ENCODE peak calls at places on chromosomes 4 and X, in eight cellular contexts. One of them, this sample, is unnamed.

GRCh38 chr4:6910960-6911874 is 1.6 kb downstream of the TBC1D14 start:
- DNase-seq in neural crest cell: no peak
- DNase-seq in smooth muscle cell of the brain vasculature: no peak
- DNase-seq in fibroblast of lung: no peak
- DNase-seq in NCI-H2029: no peak
- DNase-seq in MM.1S: no peak
- DNase-seq in GM10248: no peak
- DNase-seq in sciatic nerve: no peak
- DNase-seq in this sample: no peak

GRCh38 chr4:84952004-84952403 is 14.5 kb downstream of the WDFY3 start:
- DNase-seq in neural crest cell: no peak
- DNase-seq in smooth muscle cell of the brain vasculature: no peak
- DNase-seq in fibroblast of lung: peak; percentile 35
- DNase-seq in NCI-H2029: no peak
- DNase-seq in MM.1S: no peak
- DNase-seq in GM10248: no peak
- DNase-seq in sciatic nerve: no peak
- DNase-seq in this sample: no peak

GRCh38 chr4:39524420-39524957 is 2.8 kb downstream of the UGDH start:
- DNase-seq in neural crest cell: no peak
- DNase-seq in smooth muscle cell of the brain vasculature: no peak
- DNase-seq in fibroblast of lung: no peak
- DNase-seq in NCI-H2029: no peak
- DNase-seq in MM.1S: no peak
- DNase-seq in GM10248: no peak
- DNase-seq in sciatic nerve: no peak
- DNase-seq in this sample: no peak

GRCh38 chr4:184649026-184649970 is at the start of the genes CASP3 and PRIMPOL:
- DNase-seq in neural crest cell: peak; percentile 94
- DNase-seq in smooth muscle cell of the brain vasculature: peak; percentile 90
- DNase-seq in fibroblast of lung: peak; percentile 92
- DNase-seq in NCI-H2029: peak; percentile 81
- DNase-seq in MM.1S: peak; percentile 94
- DNase-seq in GM10248: peak; percentile 93
- DNase-seq in sciatic nerve: peak; percentile 98
- DNase-seq in this sample: peak; percentile 98

GRCh38 chr4:61004651-61005170 is 195.4 kb upstream of the ADGRL3 start:
- DNase-seq in neural crest cell: no peak
- DNase-seq in smooth muscle cell of the brain vasculature: no peak
- DNase-seq in fibroblast of lung: no peak
- DNase-seq in NCI-H2029: no peak
- DNase-seq in MM.1S: no peak
- DNase-seq in GM10248: no peak
- DNase-seq in sciatic nerve: no peak
- DNase-seq in this sample: no peak

GRCh38 chr4:153166971-153167501 is 37.2 kb upstream of the TRIM2 start:
- DNase-seq in neural crest cell: no peak
- DNase-seq in smooth muscle cell of the brain vasculature: no peak
- DNase-seq in fibroblast of lung: peak; percentile 79
- DNase-seq in NCI-H2029: no peak
- DNase-seq in MM.1S: no peak
- DNase-seq in GM10248: no peak
- DNase-seq in sciatic nerve: no peak
- DNase-seq in this sample: no peak

GRCh38 chr4:153248641-153249198 is 44.5 kb downstream of the TRIM2 start:
- DNase-seq in neural crest cell: no peak
- DNase-seq in smooth muscle cell of the brain vasculature: no peak
- DNase-seq in fibroblast of lung: no peak
- DNase-seq in NCI-H2029: peak; percentile 47
- DNase-seq in MM.1S: no peak
- DNase-seq in GM10248: no peak
- DNase-seq in sciatic nerve: no peak
- DNase-seq in this sample: no peak

GRCh38 chr4:115906428-115906827 is 793.0 kb upstream of the NDST4 start:
- DNase-seq in neural crest cell: no peak
- DNase-seq in smooth muscle cell of the brain vasculature: no peak
- DNase-seq in fibroblast of lung: no peak
- DNase-seq in NCI-H2029: no peak
- DNase-seq in MM.1S: no peak
- DNase-seq in GM10248: no peak
- DNase-seq in sciatic nerve: no peak
- DNase-seq in this sample: no peak

GRCh38 chr4:15542795-15543194 is 73.1 kb downstream of the CC2D2A start:
- DNase-seq in neural crest cell: no peak
- DNase-seq in smooth muscle cell of the brain vasculature: no peak
- DNase-seq in fibroblast of lung: no peak
- DNase-seq in NCI-H2029: no peak
- DNase-seq in MM.1S: no peak
- DNase-seq in GM10248: no peak
- DNase-seq in sciatic nerve: no peak
- DNase-seq in this sample: no peak

GRCh38 chr4:8336412-8337075 is 67.0 kb downstream of the HTRA3 start:
- DNase-seq in neural crest cell: no peak
- DNase-seq in smooth muscle cell of the brain vasculature: no peak
- DNase-seq in fibroblast of lung: no peak
- DNase-seq in NCI-H2029: no peak
- DNase-seq in MM.1S: no peak
- DNase-seq in GM10248: no peak
- DNase-seq in sciatic nerve: no peak
- DNase-seq in this sample: no peak

GRCh38 chr4:69823048-69823447 is 36.9 kb downstream of the SULT1E1 start:
- DNase-seq in neural crest cell: no peak
- DNase-seq in smooth muscle cell of the brain vasculature: no peak
- DNase-seq in fibroblast of lung: no peak
- DNase-seq in NCI-H2029: no peak
- DNase-seq in MM.1S: no peak
- DNase-seq in GM10248: no peak
- DNase-seq in sciatic nerve: no peak
- DNase-seq in this sample: no peak

GRCh38 chr4:1010522-1011021 is 854 bp upstream of the FGFRL1 start:
- DNase-seq in neural crest cell: no peak
- DNase-seq in smooth muscle cell of the brain vasculature: no peak
- DNase-seq in fibroblast of lung: peak; percentile 83
- DNase-seq in NCI-H2029: peak; percentile 29
- DNase-seq in MM.1S: no peak
- DNase-seq in GM10248: no peak
- DNase-seq in sciatic nerve: peak; percentile 85
- DNase-seq in this sample: peak; percentile 92

GRCh38 chr4:111433436-111433835 is 711.8 kb upstream of the FAM241A start:
- DNase-seq in neural crest cell: no peak
- DNase-seq in smooth muscle cell of the brain vasculature: no peak
- DNase-seq in fibroblast of lung: no peak
- DNase-seq in NCI-H2029: no peak
- DNase-seq in MM.1S: no peak
- DNase-seq in GM10248: no peak
- DNase-seq in sciatic nerve: no peak
- DNase-seq in this sample: no peak

GRCh38 chrX:48663241-48663640 is 20.4 kb upstream of the WAS start:
- DNase-seq in neural crest cell: no peak
- DNase-seq in smooth muscle cell of the brain vasculature: no peak
- DNase-seq in fibroblast of lung: no peak
- DNase-seq in NCI-H2029: no peak
- DNase-seq in MM.1S: no peak
- DNase-seq in GM10248: no peak
- DNase-seq in sciatic nerve: no peak
- DNase-seq in this sample: no peak

GRCh38 chr4:4521767-4522166 is 20.1 kb downstream of the STX18 start:
- DNase-seq in neural crest cell: no peak
- DNase-seq in smooth muscle cell of the brain vasculature: no peak
- DNase-seq in fibroblast of lung: no peak
- DNase-seq in NCI-H2029: no peak
- DNase-seq in MM.1S: no peak
- DNase-seq in GM10248: no peak
- DNase-seq in sciatic nerve: no peak
- DNase-seq in this sample: no peak

GRCh38 chr4:114087596-114088230 is 108.3 kb upstream of the ARSJ start:
- DNase-seq in neural crest cell: no peak
- DNase-seq in smooth muscle cell of the brain vasculature: no peak
- DNase-seq in fibroblast of lung: peak; percentile 77
- DNase-seq in NCI-H2029: no peak
- DNase-seq in MM.1S: no peak
- DNase-seq in GM10248: no peak
- DNase-seq in sciatic nerve: no peak
- DNase-seq in this sample: no peak

GRCh38 chr4:100870940-100871772 is 353.3 kb upstream of the EMCN start:
- DNase-seq in neural crest cell: no peak
- DNase-seq in smooth muscle cell of the brain vasculature: no peak
- DNase-seq in fibroblast of lung: no peak
- DNase-seq in NCI-H2029: no peak
- DNase-seq in MM.1S: no peak
- DNase-seq in GM10248: no peak
- DNase-seq in sciatic nerve: no peak
- DNase-seq in this sample: no peak

GRCh38 chr4:181077416-181077815 is 1165.8 kb upstream of the TENM3 start:
- DNase-seq in neural crest cell: no peak
- DNase-seq in smooth muscle cell of the brain vasculature: no peak
- DNase-seq in fibroblast of lung: peak; percentile 30
- DNase-seq in NCI-H2029: no peak
- DNase-seq in MM.1S: no peak
- DNase-seq in GM10248: no peak
- DNase-seq in sciatic nerve: no peak
- DNase-seq in this sample: no peak

GRCh38 chr4:185718578-185719492 is 93.2 kb downstream of the SORBS2 start:
- DNase-seq in neural crest cell: no peak
- DNase-seq in smooth muscle cell of the brain vasculature: no peak
- DNase-seq in fibroblast of lung: no peak
- DNase-seq in NCI-H2029: no peak
- DNase-seq in MM.1S: no peak
- DNase-seq in GM10248: no peak
- DNase-seq in sciatic nerve: no peak
- DNase-seq in this sample: no peak

GRCh38 chr4:38562751-38563198 is 101.2 kb upstream of the KLF3 start:
- DNase-seq in neural crest cell: no peak
- DNase-seq in smooth muscle cell of the brain vasculature: no peak
- DNase-seq in fibroblast of lung: peak; percentile 59
- DNase-seq in NCI-H2029: peak; percentile 50
- DNase-seq in MM.1S: no peak
- DNase-seq in GM10248: no peak
- DNase-seq in sciatic nerve: no peak
- DNase-seq in this sample: no peak

GRCh38 chr4:11250510-11250909 is 178.2 kb downstream of the HS3ST1 start:
- DNase-seq in neural crest cell: no peak
- DNase-seq in smooth muscle cell of the brain vasculature: no peak
- DNase-seq in fibroblast of lung: no peak
- DNase-seq in NCI-H2029: no peak
- DNase-seq in MM.1S: peak; percentile 76
- DNase-seq in GM10248: no peak
- DNase-seq in sciatic nerve: no peak
- DNase-seq in this sample: no peak

GRCh38 chrX:135520022-135520552 is 373 bp upstream of the INTS6L start:
- DNase-seq in neural crest cell: no peak
- DNase-seq in smooth muscle cell of the brain vasculature: no peak
- DNase-seq in fibroblast of lung: peak; percentile 52
- DNase-seq in NCI-H2029: no peak
- DNase-seq in MM.1S: peak; percentile 17
- DNase-seq in GM10248: no peak
- DNase-seq in sciatic nerve: no peak
- DNase-seq in this sample: no peak

GRCh38 chr4:62797221-62797620 is 1597.1 kb downstream of the ADGRL3 start:
- DNase-seq in neural crest cell: no peak
- DNase-seq in smooth muscle cell of the brain vasculature: no peak
- DNase-seq in fibroblast of lung: no peak
- DNase-seq in NCI-H2029: no peak
- DNase-seq in MM.1S: no peak
- DNase-seq in GM10248: no peak
- DNase-seq in sciatic nerve: no peak
- DNase-seq in this sample: no peak

GRCh38 chrX:153491351-153492152 is 3.2 kb upstream of the BGN start:
- DNase-seq in neural crest cell: no peak
- DNase-seq in smooth muscle cell of the brain vasculature: no peak
- DNase-seq in fibroblast of lung: peak; percentile 13
- DNase-seq in NCI-H2029: no peak
- DNase-seq in MM.1S: no peak
- DNase-seq in GM10248: no peak
- DNase-seq in sciatic nerve: no peak
- DNase-seq in this sample: no peak

GRCh38 chr4:48375651-48376291 is 34.4 kb downstream of the SLAIN2 start:
- DNase-seq in neural crest cell: no peak
- DNase-seq in smooth muscle cell of the brain vasculature: peak; percentile 53
- DNase-seq in fibroblast of lung: peak; percentile 96
- DNase-seq in NCI-H2029: peak; percentile 92
- DNase-seq in MM.1S: no peak
- DNase-seq in GM10248: no peak
- DNase-seq in sciatic nerve: no peak
- DNase-seq in this sample: no peak

GRCh38 chr4:152100378-152101201 is 339.8 kb upstream of the GATB start:
- DNase-seq in neural crest cell: no peak
- DNase-seq in smooth muscle cell of the brain vasculature: no peak
- DNase-seq in fibroblast of lung: no peak
- DNase-seq in NCI-H2029: no peak
- DNase-seq in MM.1S: no peak
- DNase-seq in GM10248: no peak
- DNase-seq in sciatic nerve: no peak
- DNase-seq in this sample: peak; percentile 60

GRCh38 chr4:26131711-26132110 is 189.1 kb upstream of the RBPJ start:
- DNase-seq in neural crest cell: no peak
- DNase-seq in smooth muscle cell of the brain vasculature: no peak
- DNase-seq in fibroblast of lung: no peak
- DNase-seq in NCI-H2029: no peak
- DNase-seq in MM.1S: no peak
- DNase-seq in GM10248: peak; percentile 39
- DNase-seq in sciatic nerve: no peak
- DNase-seq in this sample: no peak

GRCh38 chr4:88737304-88738015 is 39.8 kb upstream of the NAP1L5 start:
- DNase-seq in neural crest cell: no peak
- DNase-seq in smooth muscle cell of the brain vasculature: no peak
- DNase-seq in fibroblast of lung: no peak
- DNase-seq in NCI-H2029: no peak
- DNase-seq in MM.1S: peak; percentile 79
- DNase-seq in GM10248: peak; percentile 29
- DNase-seq in sciatic nerve: no peak
- DNase-seq in this sample: peak; percentile 65